ENCODE peak calls at places on chromosomes 4 and X, in eight cellular contexts. E, L, Q, B, R, I, F and S are unnamed samples.

GRCh38 chr4:155620637-155621036 is 46.0 kb upstream of the GUCY1A1 start:
- DNase-seq in I (no peak), Q (no peak), B (no peak), R (no peak), F (no peak), L (no peak), E (no peak), S (no peak)

GRCh38 chr4:94127707-94128328 is 79.8 kb upstream of the SMARCAD1 start:
- DNase-seq in I (no peak), F (peak; percentile 46), R (no peak), E (peak; percentile 55), B (peak; percentile 46), L (peak; percentile 2), Q (no peak), S (no peak)

GRCh38 chr4:154877110-154877760 is 96.2 kb downstream of the RBM46 start:
- DNase-seq in E (peak; percentile 32), R (no peak), F (peak; percentile 72), I (no peak), L (no peak), B (no peak), Q (no peak), S (no peak)

GRCh38 chr4:81470456-81471327 is 1.0 kb downstream of the RASGEF1B start:
- DNase-seq in L (no peak), B (peak; percentile 45), R (peak; percentile 80), Q (peak; percentile 56), E (no peak), I (peak; percentile 81), F (no peak), S (no peak)

GRCh38 chrX:22081475-22082092 is 49.5 kb downstream of the PHEX start:
- DNase-seq in R (peak; percentile 52), B (peak; percentile 80), Q (peak; percentile 68), F (peak; percentile 81), I (peak; percentile 86), E (peak; percentile 59), L (no peak), S (no peak)

GRCh38 chr4:25951390-25951952 is 37.5 kb downstream of the SMIM20 start:
- DNase-seq in E (no peak), R (no peak), Q (no peak), L (no peak), B (no peak), F (no peak), I (no peak), S (no peak)

GRCh38 chrX:74940414-74940813 is 15.2 kb upstream of the NEXMIF start:
- DNase-seq in I (no peak), B (no peak), E (no peak), F (no peak), R (no peak), Q (no peak), L (no peak), S (no peak)

GRCh38 chr4:6907658-6908191 is 1.9 kb upstream of the TBC1D14 start:
- DNase-seq in F (peak; percentile 31), L (no peak), Q (peak; percentile 48), I (peak; percentile 84), E (no peak), R (peak; percentile 77), B (peak; percentile 59), S (no peak)

GRCh38 chr4:2689825-2690700 is 66.1 kb downstream of the TNIP2 start:
- DNase-seq in I (no peak), B (no peak), E (no peak), Q (peak; percentile 42), R (no peak), L (no peak), F (no peak), S (no peak)

GRCh38 chr4:173346074-173346473 is 11.9 kb upstream of the HMGB2 start:
- DNase-seq in L (no peak), F (peak; percentile 32), I (no peak), R (no peak), Q (no peak), B (no peak), E (peak; percentile 37), S (no peak)

GRCh38 chr4:80918004-80918403 is 112.5 kb upstream of the BMP3 start:
- DNase-seq in Q (no peak), L (no peak), B (no peak), R (no peak), F (peak; percentile 54), E (no peak), I (no peak), S (no peak)

GRCh38 chrX:77450415-77450814 is 3.2 kb downstream of the FGF16 start:
- DNase-seq in F (no peak), Q (no peak), E (no peak), R (no peak), L (no peak), I (no peak), B (no peak), S (no peak)

GRCh38 chrX:77451041-77451440 is 3.9 kb downstream of the FGF16 start:
- DNase-seq in E (peak; percentile 55), L (no peak), I (no peak), Q (no peak), B (no peak), R (no peak), F (peak; percentile 79), S (no peak)

GRCh38 chrX:77448170-77448569 is 981 bp downstream of the FGF16 start:
- DNase-seq in E (no peak), B (no peak), I (no peak), L (no peak), F (no peak), Q (no peak), R (no peak), S (no peak)

GRCh38 chrX:77455437-77455836 is 8.2 kb downstream of the FGF16 start:
- DNase-seq in I (no peak), R (no peak), F (no peak), E (no peak), L (no peak), Q (no peak), B (peak; percentile 75), S (no peak)

DNA sequence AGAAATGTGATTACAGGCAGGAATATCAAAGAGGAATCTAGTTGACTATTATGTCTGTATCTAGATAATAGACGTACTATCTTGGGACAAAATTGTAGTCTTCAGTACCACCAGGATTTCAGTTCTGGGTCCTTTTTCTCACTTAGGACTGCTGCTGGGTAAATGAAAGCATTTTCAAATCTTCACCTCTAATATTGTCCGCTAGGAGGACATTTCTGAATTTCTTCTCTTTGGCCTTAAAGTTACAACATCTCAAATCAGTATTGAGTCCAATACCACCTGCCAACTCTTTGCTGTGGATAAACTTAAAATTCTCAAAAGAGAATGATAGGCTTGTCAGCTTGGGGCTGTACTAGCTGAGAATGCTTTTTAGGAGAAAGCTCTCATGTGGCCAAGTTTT is 6.0 kb downstream of the FGF16 start:
- DNase-seq in L (no peak), R (no peak), E (no peak), B (no peak), F (no peak), Q (no peak), I (no peak), S (no peak)
- TF ChIP-seq CTCF in L (no peak), R (no peak), E (no peak), B (no peak), F (peak; percentile 23), Q (no peak), I (peak; percentile 31), S (no peak)

DNA sequence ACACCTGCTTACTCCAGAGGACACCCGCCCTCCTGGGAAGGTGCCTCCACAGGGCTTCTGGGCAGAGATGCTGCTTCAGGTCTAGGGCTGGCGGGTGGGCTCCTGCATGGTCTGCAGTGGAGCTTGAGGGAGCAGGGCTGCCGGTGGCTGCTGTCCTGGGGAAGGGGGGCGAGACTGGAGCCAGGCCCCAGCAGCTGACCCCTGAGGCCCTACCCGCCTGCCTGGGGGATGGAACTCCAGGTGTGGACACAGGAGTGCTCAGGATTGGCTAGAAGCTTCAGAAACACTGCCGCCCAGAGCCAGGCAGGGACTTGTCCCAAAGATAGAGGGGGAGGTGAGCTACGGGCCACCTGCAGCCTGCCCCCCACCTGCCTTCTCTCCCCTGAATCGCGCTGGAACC is 33.0 kb upstream of the ADRA2C start:
- DNase-seq in E (no peak), I (no peak), R (no peak), Q (no peak), L (no peak), B (no peak), F (no peak), S (no peak)
- TF ChIP-seq CTCF in E (no peak), I (no peak), R (no peak), Q (no peak), L (no peak), B (no peak), F (no peak), S (no peak)

GRCh38 chr4:185224597-185224996 is 15.2 kb downstream of the SNX25 start:
- DNase-seq in R (no peak), L (no peak), I (no peak), Q (no peak), F (no peak), B (no peak), E (no peak), S (no peak)
- TF ChIP-seq CTCF in R (no peak), L (no peak), I (peak; percentile 51), Q (peak; percentile 14), F (peak; percentile 41), B (no peak), E (peak; percentile 13), S (peak; percentile 50)

DNA sequence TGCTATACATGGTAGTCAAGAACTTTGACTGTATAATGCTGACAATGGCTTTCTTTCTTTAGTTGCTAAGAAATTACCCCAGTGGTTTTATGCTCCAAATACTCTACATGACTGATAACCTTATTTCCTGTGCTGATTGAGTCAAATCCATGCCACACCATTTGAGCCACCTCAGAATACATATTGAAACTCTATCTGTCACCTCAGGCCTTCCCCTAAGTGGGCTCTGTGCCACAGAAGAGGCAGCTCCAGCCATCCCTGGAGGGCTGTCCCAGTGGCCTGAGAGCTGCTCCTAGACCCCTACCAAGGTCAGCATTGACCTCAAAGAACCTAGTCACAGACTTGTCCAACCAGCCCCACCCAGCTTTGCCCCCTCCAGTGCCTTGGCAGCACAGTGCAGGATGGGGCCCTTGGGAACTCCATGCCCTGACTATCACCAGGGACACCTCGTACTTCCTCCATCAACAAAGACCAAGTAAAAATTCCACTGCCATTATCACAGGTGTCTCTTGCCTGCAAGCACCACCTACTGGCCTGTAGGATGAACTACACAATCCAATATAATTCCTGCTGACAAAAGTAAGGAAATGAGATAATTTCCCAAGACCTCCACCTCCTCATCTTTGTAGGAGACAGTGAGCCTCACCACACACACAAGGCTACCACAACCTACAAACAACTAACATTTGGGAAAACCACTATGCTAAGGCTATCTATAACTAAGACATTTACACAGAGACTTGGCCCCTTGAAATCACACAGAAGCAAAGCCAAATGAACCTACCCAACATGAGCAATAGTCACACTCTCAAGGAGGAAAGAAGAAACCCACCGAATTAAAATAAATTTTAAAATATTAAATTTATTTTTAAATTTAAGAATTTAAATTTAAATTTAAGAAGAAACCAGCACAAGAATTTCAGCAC is 239.9 kb downstream of the NKX6-1 start:
- DNase-seq in F (peak; percentile 43), Q (no peak), R (no peak), I (peak; percentile 70), L (no peak), B (no peak), E (peak; percentile 34), S (no peak)
- TF ChIP-seq CTCF in F (peak; percentile 75), Q (peak; percentile 79), R (peak; percentile 49), I (peak; percentile 88), L (peak; percentile 68), B (peak; percentile 53), E (peak; percentile 72), S (peak; percentile 76)